ENCODE peak calls at places on chromosomes 4 and X, in seven cellular contexts. Z, K, J, L, S, D and A are unnamed samples.

GRCh38 chrX:118216086-118216485 is 99.5 kb upstream of the KLHL13 start:
- DNase-seq in J (no peak), K (no peak), L (peak; percentile 25), S (no peak), Z (no peak), D (no peak), A (no peak)

GRCh38 chr4:152273343-152273742 is 262.5 kb downstream of the FBXW7 start:
- DNase-seq in L (peak; percentile 60), J (no peak), Z (peak; percentile 29), D (no peak), S (peak; percentile 73), K (no peak), A (no peak)

GRCh38 chr4:152304220-152304619 is 231.7 kb downstream of the FBXW7 start:
- DNase-seq in D (no peak), J (no peak), K (no peak), Z (peak; percentile 5), L (peak; percentile 50), S (peak; percentile 33), A (no peak)

GRCh38 chr4:179855471-179855870 is 2387.7 kb upstream of the TENM3 start:
- DNase-seq in L (peak; percentile 19), J (no peak), S (no peak), D (no peak), Z (no peak), K (no peak), A (no peak)

GRCh38 chrX:17559728-17560379 is 177.4 kb upstream of the SCML1 start:
- DNase-seq in J (no peak), L (peak; percentile 91), D (no peak), K (no peak), S (peak; percentile 78), Z (peak; percentile 79), A (no peak)

GRCh38 chr4:40199999-40200880 is 3.4 kb downstream of the RHOH start:
- DNase-seq in K (peak; percentile 85), Z (no peak), J (peak; percentile 83), D (peak; percentile 95), S (peak; percentile 75), L (no peak), A (peak; percentile 41)

GRCh38 chrX:44244008-44244407 is 99.5 kb downstream of the EFHC2 start:
- DNase-seq in L (peak; percentile 60), S (peak; percentile 26), D (peak; percentile 15), K (no peak), J (peak; percentile 3), Z (no peak), A (no peak)

GRCh38 chrX:115949900-115950822 is 220.4 kb upstream of the AGTR2 start:
- DNase-seq in L (peak; percentile 35), K (no peak), D (no peak), Z (no peak), S (peak; percentile 31), J (no peak), A (no peak)

GRCh38 chr4:118746251-118746919 is 61.2 kb downstream of the METTL14 start:
- DNase-seq in J (no peak), K (no peak), S (no peak), Z (no peak), L (no peak), D (no peak), A (no peak)

GRCh38 chr4:121138014-121138413 is 26.1 kb downstream of the TNIP3 start:
- DNase-seq in D (no peak), Z (no peak), J (no peak), L (no peak), S (no peak), K (no peak), A (no peak)

GRCh38 chr4:107862658-107863057 is 37.9 kb downstream of the SGMS2 start:
- DNase-seq in Z (no peak), S (peak; percentile 97), K (no peak), J (no peak), L (peak; percentile 92), D (no peak), A (no peak)

GRCh38 chr4:64598068-64598467 is 188.8 kb upstream of the TECRL start:
- DNase-seq in D (no peak), S (no peak), Z (no peak), K (no peak), L (peak; percentile 6), J (no peak), A (no peak)

GRCh38 chr4:160877087-160877790 is 1286.6 kb downstream of the FSTL5 start:
- DNase-seq in S (no peak), D (no peak), L (peak; percentile 7), K (no peak), J (no peak), Z (no peak), A (no peak)

GRCh38 chrX:134512566-134512965 is 52.6 kb downstream of the HPRT1 start:
- DNase-seq in D (no peak), S (peak; percentile 88), J (no peak), Z (peak; percentile 68), L (peak; percentile 91), K (no peak), A (no peak)

GRCh38 chr4:183746305-183747229 is 87.5 kb downstream of the TRAPPC11 start:
- DNase-seq in D (no peak), Z (peak; percentile 71), K (no peak), J (no peak), L (peak; percentile 85), S (no peak), A (no peak)

GRCh38 chr4:38639245-38639644 is 24.8 kb upstream of the KLF3 start:
- DNase-seq in J (no peak), L (no peak), K (no peak), S (no peak), Z (no peak), D (no peak), A (no peak)

GRCh38 chr4:101155368-101155767 is 192.0 kb downstream of the PPP3CA start:
- DNase-seq in L (peak; percentile 87), Z (peak; percentile 71), D (no peak), J (no peak), K (no peak), S (peak; percentile 78), A (no peak)
- H3K4me1 ChIP-seq in L (peaks cover 29% of the 10 kb centered on the region), Z (peaks cover 37% of the 10 kb centered on the region), D (no peaks in the 10 kb centered on the region), J (peaks cover 21% of the 10 kb centered on the region), K (peaks cover 44% of the 10 kb centered on the region), S (peaks cover 32% of the 10 kb centered on the region), A (no peaks in the 10 kb centered on the region)

DNA sequence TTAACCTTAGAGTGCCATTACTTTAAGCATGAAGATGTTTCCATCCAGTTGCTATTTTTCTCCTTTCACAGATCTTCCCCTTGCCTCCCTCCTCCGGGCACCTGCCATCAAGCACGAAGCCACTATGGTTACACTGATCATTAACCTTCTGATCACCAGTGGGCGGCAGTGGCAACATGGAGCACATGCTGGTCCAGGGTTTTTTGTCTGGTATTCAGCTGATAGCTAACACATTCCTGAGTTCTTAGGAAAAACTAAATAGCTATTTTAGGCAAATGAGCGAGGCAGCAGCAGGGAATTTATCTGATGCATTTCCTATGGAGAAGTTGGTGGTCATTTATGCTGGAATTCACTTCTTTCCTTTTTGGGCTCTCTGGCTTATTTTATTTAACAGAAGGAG is 22.8 kb downstream of the SHISA3 start:
- DNase-seq in J (no peak), Z (no peak), L (no peak), D (no peak), S (no peak), K (no peak), A (no peak)
- TF ChIP-seq CTCF in J (no peak), Z (no peak), L (no peak), D (no peak), S (no peak), K (no peak), A (no peak)

DNA sequence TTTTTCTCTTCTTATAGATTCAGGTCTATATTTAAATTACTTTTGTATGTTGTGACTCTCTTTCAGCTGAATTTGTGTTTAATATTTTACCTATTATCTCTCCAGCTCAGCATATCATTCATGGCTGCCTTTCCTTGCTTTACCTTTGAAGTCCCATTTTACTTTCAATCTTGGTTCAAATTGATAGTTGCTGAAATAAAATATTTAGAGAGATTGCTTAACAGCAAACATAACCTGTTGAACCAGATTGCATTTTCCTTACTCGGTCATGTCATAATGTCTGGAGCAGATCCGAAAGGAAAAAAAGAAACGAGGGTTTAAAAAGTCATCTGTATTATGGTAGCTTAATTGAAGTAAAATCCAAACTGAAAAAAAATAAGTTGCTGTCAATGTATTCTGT is 94.1 kb downstream of the IL1RAPL2 start:
- DNase-seq in K (no peak), Z (no peak), S (peak; percentile 29), L (peak; percentile 66), J (no peak), D (no peak), A (no peak)
- H3K27ac ChIP-seq in K (no peak overlapping the region), Z (no peak overlapping the region), S (no peak overlapping the region), L (no peak overlapping the region), J (no peak overlapping the region), D (no peak overlapping the region), A (no peak overlapping the region)

GRCh38 chrX:78659955-78660354 is 827 bp upstream of the RTL3 start:
- DNase-seq in S (no peak), J (no peak), D (no peak), L (no peak), Z (no peak), K (no peak), A (no peak)

GRCh38 chrX:78650906-78651437 is 8.2 kb downstream of the RTL3 start:
- DNase-seq in S (no peak), Z (no peak), J (no peak), K (no peak), D (peak; percentile 87), L (peak; percentile 2), A (no peak)

GRCh38 chrX:78658851-78659744 is at the start of gene RTL3:
- DNase-seq in J (no peak), L (peak; percentile 73), K (no peak), Z (peak; percentile 87), S (peak; percentile 44), D (no peak), A (no peak)

GRCh38 chrX:78652971-78653822 is 5.9 kb downstream of the RTL3 start:
- DNase-seq in S (peak; percentile 62), K (no peak), Z (peak; percentile 56), J (no peak), D (peak; percentile 15), L (peak; percentile 88), A (no peak)

GRCh38 chrX:78655642-78656041 is 3.5 kb downstream of the RTL3 start:
- DNase-seq in J (no peak), L (no peak), S (no peak), Z (peak; percentile 6), K (no peak), D (no peak), A (no peak)
- H3K4me1 ChIP-seq in J (no peaks in the 10 kb centered on the region), L (peaks cover 46% of the 10 kb centered on the region), S (peaks cover 11% of the 10 kb centered on the region), Z (peaks cover 39% of the 10 kb centered on the region), K (no peaks in the 10 kb centered on the region), D (peaks cover 26% of the 10 kb centered on the region), A (peaks cover 16% of the 10 kb centered on the region)